ENCODE peak calls at places on chromosomes 16 and 17, in seven cellular contexts. L is Kasumi-1; V is stimulated activated CD4-positive, alpha-beta T cell treated with anti-CD3 and anti-CD28 coated beads, Interleukin-15, amount 100 ng/mL, for 1 hour; K is ACHN; F is endothelial cell; M is AG20443; E is left ventricle myocardium superior. Z is an unnamed sample.

GRCh38 chr17:82938486-82939212 is 98.8 kb upstream of the ZNF750 start:
- DNase-seq in M (no peak), E (no peak), K (peak), L (no peak), F (no peak), V (no peak), Z (no peak)

GRCh38 chr17:49249292-49249794 is 18.8 kb upstream of the PHOSPHO1 start:
- DNase-seq in V (no peak), K (no peak), M (peak), E (peak), F (no peak), L (no peak), Z (peak)

GRCh38 chr16:61677776-61678175 is 358.5 kb downstream of the CDH8 start:
- DNase-seq in L (no peak), F (no peak), V (no peak), K (no peak), E (no peak), M (no peak), Z (no peak)

GRCh38 chr16:64459821-64460220 is 662.0 kb downstream of the CDH11 start:
- DNase-seq in M (no peak), L (no peak), E (peak), V (no peak), F (no peak), K (no peak), Z (no peak)

GRCh38 chr17:63537991-63538692 is 12.1 kb upstream of the DCAF7 start:
- DNase-seq in M (no peak), F (no peak), L (no peak), E (no peak), V (no peak), K (no peak), Z (no peak)

GRCh38 chr17:20210614-20211013 is 201.5 kb downstream of the SPECC1 start:
- DNase-seq in K (no peak), E (no peak), M (no peak), F (no peak), V (no peak), L (no peak), Z (no peak)

GRCh38 chr17:31470592-31470991 is 79.1 kb downstream of the RAB11FIP4 start:
- DNase-seq in M (no peak), E (no peak), K (no peak), V (no peak), F (no peak), L (no peak), Z (no peak)

GRCh38 chr17:16353702-16354174 is 469 bp upstream of the CENPV start:
- DNase-seq in E (no peak), L (no peak), M (no peak), V (no peak), K (no peak), F (no peak), Z (no peak)

GRCh38 chr17:69853533-69854262 is 221.3 kb upstream of the KCNJ16 start:
- DNase-seq in V (no peak), K (no peak), F (no peak), E (no peak), L (no peak), M (peak), Z (no peak)

GRCh38 chr16:81591538-81591870 is 146.9 kb downstream of the CMIP start:
- DNase-seq in F (no peak), M (no peak), E (no peak), K (no peak), V (no peak), L (no peak), Z (no peak)

GRCh38 chr16:3173892-3174617 is 13.9 kb upstream of the OR1F1 start:
- DNase-seq in K (peak), L (peak), V (no peak), E (no peak), M (peak), F (peak), Z (peak)

GRCh38 chr17:79737922-79738578 is 7.3 kb downstream of the ENPP7 start:
- DNase-seq in L (no peak), F (no peak), M (no peak), K (no peak), E (no peak), V (no peak), Z (no peak)

GRCh38 chr16:72236866-72237265 is 64.9 kb upstream of the PMFBP1 start:
- DNase-seq in L (no peak), K (no peak), F (no peak), E (no peak), M (no peak), V (no peak), Z (no peak)

GRCh38 chr17:61684172-61684571 is 93.2 kb upstream of the NACA2 start:
- DNase-seq in F (no peak), V (no peak), K (no peak), M (no peak), E (no peak), L (no peak), Z (no peak)

GRCh38 chr16:70294385-70295029 is 4.5 kb upstream of the DDX19B start:
- DNase-seq in V (no peak), M (no peak), E (no peak), L (no peak), F (no peak), K (no peak), Z (no peak)

GRCh38 chr16:47475786-47476185 is 14.7 kb downstream of the PHKB start:
- DNase-seq in F (no peak), K (no peak), L (no peak), M (no peak), E (no peak), V (no peak), Z (no peak)

GRCh38 chr17:34584805-34585416 is 5.5 kb downstream of the TMEM132E start:
- DNase-seq in L (no peak), F (no peak), E (no peak), V (no peak), K (peak), M (peak), Z (peak)

GRCh38 chr17:45748911-45749310 is 35.2 kb upstream of the CRHR1 start:
- DNase-seq in V (no peak), E (no peak), L (no peak), M (no peak), F (no peak), K (no peak), Z (no peak)

GRCh38 chr16:78205506-78205905 is 106.1 kb downstream of the WWOX start:
- DNase-seq in E (no peak), M (no peak), L (no peak), F (no peak), K (no peak), V (no peak), Z (no peak)

GRCh38 chr16:72928089-72928981 is 119.6 kb downstream of the ZFHX3 start:
- DNase-seq in E (no peak), L (no peak), V (no peak), K (no peak), M (no peak), F (no peak), Z (no peak)

GRCh38 chr17:53516643-53517042 is 306.1 kb upstream of the KIF2B start:
- DNase-seq in K (peak), M (no peak), F (no peak), L (no peak), E (no peak), V (no peak), Z (no peak)

GRCh38 chr17:61065263-61065773 is 334.3 kb upstream of the TBX2 start:
- DNase-seq in V (no peak), F (no peak), E (no peak), K (peak), M (peak), L (no peak), Z (peak)

Z was measured in LoVo.